ENCODE peak calls at places on chromosomes 6 and 20, in nine cellular contexts. G is PC-3, L is hepatocyte, B is GM23248, Z is GM23338, J is SK-N-SH, N is MM.1S, I is HCT116, K is neural progenitor cell. Y is an unnamed sample.

GRCh38 chr6:167687035-167687720 is 139.5 kb upstream of the AFDN start:
- DNase-seq in G (no peak), L (no peak), B (no peak), Z (no peak), J (no peak), N (no peak), I (no peak), K (no peak), Y (no peak)

GRCh38 chr20:62143976-62144825 is 632 bp downstream of the SS18L1 start:
- DNase-seq in G (peak; percentile 63), L (peak; percentile 77), B (peak; percentile 88), Z (peak; percentile 74), J (peak; percentile 85), N (peak; percentile 52), I (no peak), K (peak; percentile 74), Y (peak; percentile 40)

GRCh38 chr20:45489083-45489531 is 19.6 kb downstream of the WFDC2 start:
- DNase-seq in G (peak; percentile 96), L (no peak), B (peak; percentile 29), Z (peak; percentile 18), J (no peak), N (no peak), I (peak; percentile 21), K (no peak), Y (no peak)

GRCh38 chr20:54123587-54124180 is 50.1 kb downstream of the CYP24A1 start:
- DNase-seq in G (peak; percentile 100), L (peak; percentile 90), B (peak; percentile 98), Z (peak; percentile 83), J (no peak), N (no peak), I (peak; percentile 100), K (peak; percentile 5), Y (no peak)

GRCh38 chr20:61686081-61686936 is 379.4 kb downstream of the TAF4 start:
- DNase-seq in G (no peak), L (no peak), B (no peak), Z (no peak), J (no peak), N (no peak), I (no peak), K (no peak), Y (no peak)

GRCh38 chr6:110703906-110704594 is 111.2 kb downstream of the CDK19 start:
- DNase-seq in G (peak; percentile 23), L (no peak), B (peak; percentile 30), Z (no peak), J (no peak), N (no peak), I (no peak), K (no peak), Y (no peak)

GRCh38 chr6:56450376-56450775 is 192.3 kb downstream of the DST start:
- DNase-seq in G (no peak), L (no peak), B (no peak), Z (no peak), J (no peak), N (no peak), I (no peak), K (no peak), Y (no peak)

GRCh38 chr20:61502433-61502832 is 250.4 kb downstream of the CDH4 start:
- DNase-seq in G (no peak), L (no peak), B (peak; percentile 7), Z (no peak), J (no peak), N (no peak), I (no peak), K (no peak), Y (no peak)

GRCh38 chr6:112156694-112157093 is 69.3 kb downstream of the FAM229B start:
- DNase-seq in G (no peak), L (no peak), B (peak; percentile 40), Z (no peak), J (no peak), N (no peak), I (no peak), K (no peak), Y (no peak)

DNA sequence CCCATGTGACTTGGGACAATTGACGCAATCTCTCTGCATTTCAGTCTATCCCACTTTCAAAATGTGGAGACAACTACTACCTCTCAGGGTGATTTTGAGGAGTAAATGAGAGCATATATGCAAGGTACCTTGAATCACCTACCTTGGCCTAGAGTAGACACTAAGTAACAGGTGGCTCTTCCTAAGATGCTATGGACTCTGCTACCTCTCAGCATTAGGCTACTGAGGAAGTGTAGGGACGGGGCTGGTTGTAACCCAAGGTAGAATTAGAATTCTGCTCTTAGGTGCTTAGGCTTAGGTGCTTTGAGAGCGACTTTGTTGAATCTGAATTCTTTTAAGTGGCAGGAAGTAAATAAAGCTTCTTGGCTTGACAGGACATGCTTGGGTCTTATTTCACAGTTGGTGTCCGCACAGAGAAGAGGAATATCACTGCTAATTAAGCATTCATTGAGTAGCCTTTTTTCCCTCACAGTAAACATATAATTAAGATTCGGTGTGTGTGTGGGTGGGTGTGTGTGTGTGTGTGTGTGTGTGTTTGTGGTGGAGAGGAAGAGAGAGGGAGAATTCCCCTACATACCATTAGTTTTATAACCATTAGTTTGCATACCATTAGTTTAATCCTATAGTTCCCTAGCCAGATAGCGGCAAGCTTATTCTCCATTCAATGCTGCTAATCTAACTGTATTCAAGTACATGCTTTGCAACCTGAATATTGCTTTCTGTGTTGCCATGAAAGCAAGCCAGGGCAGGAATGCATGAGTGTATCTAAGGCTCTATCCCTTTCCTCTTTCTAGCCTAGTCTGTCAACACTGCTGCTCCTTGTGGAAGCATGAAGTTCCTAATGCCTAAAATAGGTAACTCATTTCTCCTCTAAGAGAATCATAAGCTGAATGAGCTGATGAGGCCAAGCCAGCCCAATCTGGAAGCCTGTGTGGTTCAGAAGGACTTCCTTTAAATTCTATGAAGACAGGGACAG is 112.5 kb downstream of the IPCEF1 start:
- DNase-seq in G (no peak), L (no peak), B (no peak), Z (no peak), J (no peak), N (no peak), I (no peak), K (peak; percentile 14), Y (no peak)
- H3K27ac ChIP-seq in G (no peak overlapping the region), L (no peak overlapping the region), B (no peak overlapping the region), Z (no peak overlapping the region), J (no peak overlapping the region), N (no peak overlapping the region), I (no peak overlapping the region), K (no peak overlapping the region), Y (no peak overlapping the region)

GRCh38 chr20:575230-575629 is 31.6 kb upstream of the CSNK2A1 start:
- DNase-seq in G (no peak), L (no peak), B (no peak), Z (peak; percentile 57), J (no peak), N (no peak), I (no peak), K (no peak), Y (no peak)

GRCh38 chr20:573414-574296 is 30.1 kb upstream of the CSNK2A1 start:
- DNase-seq in G (no peak), L (no peak), B (no peak), Z (no peak), J (no peak), N (no peak), I (no peak), K (no peak), Y (no peak)

GRCh38 chr20:574297-574942 is 30.8 kb upstream of the CSNK2A1 start:
- DNase-seq in G (no peak), L (no peak), B (no peak), Z (peak; percentile 67), J (no peak), N (no peak), I (no peak), K (peak; percentile 78), Y (no peak)

GRCh38 chr20:571754-572331 is 28.3 kb upstream of the CSNK2A1 start:
- DNase-seq in G (peak; percentile 16), L (peak; percentile 53), B (peak; percentile 24), Z (peak; percentile 75), J (peak; percentile 53), N (no peak), I (no peak), K (peak; percentile 65), Y (no peak)

DNA sequence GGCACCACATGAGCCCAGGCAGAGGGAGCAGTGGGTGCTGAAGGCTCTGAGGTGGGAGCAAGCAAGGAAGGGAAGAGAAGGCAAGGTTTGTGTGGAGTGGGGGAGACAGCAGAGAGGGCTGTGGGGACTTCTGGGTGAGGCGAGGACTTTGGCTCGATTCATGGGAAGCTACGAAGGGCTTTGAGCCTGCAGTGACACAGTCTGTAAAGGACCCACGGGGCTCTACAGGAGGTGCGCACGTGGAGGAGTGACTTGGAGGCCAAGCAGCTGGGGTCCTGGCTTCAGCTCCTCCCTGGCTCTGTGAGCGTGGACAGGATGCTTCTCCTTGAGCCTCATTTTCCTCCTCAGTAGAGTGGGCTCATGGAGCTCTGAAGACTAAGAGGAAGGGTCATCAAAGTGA is 29.2 kb upstream of the CSNK2A1 start:
- DNase-seq in G (no peak), L (no peak), B (no peak), Z (no peak), J (no peak), N (no peak), I (no peak), K (no peak), Y (no peak)
- TF ChIP-seq EZH2phosphoT487 in G (no peak), L (no peak), B (no peak), Z (no peak), J (no peak), N (no peak), I (no peak), K (no peak), Y (no peak)

DNA sequence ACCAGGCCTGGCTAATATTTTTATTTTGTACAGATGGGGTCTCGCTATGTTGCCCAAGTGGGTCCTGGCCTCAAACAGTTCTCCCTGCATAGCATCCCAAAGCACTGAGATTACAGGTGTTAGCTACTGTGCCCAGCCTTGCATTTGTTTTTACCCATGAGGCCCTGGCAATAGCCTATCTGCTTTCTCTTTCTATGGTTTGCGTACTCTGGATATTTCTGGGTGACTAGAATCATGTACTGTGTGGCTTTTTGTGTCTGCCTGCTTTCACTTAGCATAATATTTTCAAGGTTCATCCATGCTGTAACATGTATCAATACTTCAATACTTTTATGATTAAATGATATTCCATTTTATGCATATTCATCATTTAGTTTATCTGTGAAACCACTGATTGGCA is 451.7 kb downstream of the GRIK2 start:
- DNase-seq in G (no peak), L (no peak), B (no peak), Z (no peak), J (no peak), N (peak; percentile 10), I (no peak), K (no peak), Y (no peak)
- H3K27ac ChIP-seq in G (no peak overlapping the region), L (no peak overlapping the region), B (no peak overlapping the region), Z (no peak overlapping the region), J (no peak overlapping the region), N (no peak overlapping the region), I (no peak overlapping the region), K (no peak overlapping the region), Y (no peak overlapping the region)

DNA sequence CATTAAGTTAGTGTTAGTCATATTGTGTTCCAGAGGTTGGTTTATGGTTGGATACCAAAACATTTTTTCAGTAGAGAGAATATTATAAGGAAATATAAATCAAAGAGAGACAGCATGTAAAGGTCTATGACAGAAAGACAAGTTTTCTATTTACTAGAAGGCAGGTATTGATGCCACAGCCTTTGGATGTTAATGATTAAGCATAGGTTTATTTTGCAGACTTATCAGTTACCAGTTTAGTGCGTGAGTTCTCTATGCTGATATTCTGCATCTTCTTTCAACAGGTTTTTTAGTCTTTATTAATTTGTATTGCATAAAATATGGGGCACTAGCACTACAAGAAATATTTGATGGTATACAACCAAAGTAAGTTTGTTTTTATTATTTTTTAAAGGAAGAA is 45.6 kb downstream of the CSE1L start:
- DNase-seq in G (no peak), L (no peak), B (no peak), Z (no peak), J (no peak), N (no peak), I (no peak), K (no peak), Y (no peak)
- TF ChIP-seq EZH2phosphoT487 in G (no peak), L (no peak), B (no peak), Z (no peak), J (no peak), N (no peak), I (no peak), K (no peak), Y (no peak)

Y was measured in OCI-LY7.